ENCODE peak calls at places on chromosomes 4 and X, in five cellular contexts. P is tibial nerve; I is GM13976; V is activated naive CD4-positive, alpha-beta T cell treated with anti-CD3 and anti-CD28 coated beads, Interleukin-2, amount 10 ng/mL, durations not matched to agents 7 days and 5 days; R is EL. L is an unnamed sample.

GRCh38 chr4:146450524-146450923 is 71.2 kb downstream of the SLC10A7 start:
- DNase-seq in P (no peak), I (peak), V (no peak), R (no peak), L (peak)

GRCh38 chr4:71472946-71473345 is 134.1 kb downstream of the SLC4A4 start:
- DNase-seq in P (no peak), I (no peak), V (no peak), R (peak), L (no peak)

GRCh38 chrX:110852180-110852579 is 56.6 kb upstream of the CHRDL1 start:
- DNase-seq in P (no peak), I (peak), V (no peak), R (peak), L (peak)

GRCh38 chrX:150323020-150323419 is 40.1 kb upstream of the MAMLD1 start:
- DNase-seq in P (no peak), I (no peak), V (no peak), R (no peak), L (no peak)

GRCh38 chr4:93731448-93731847 is 97.1 kb upstream of the ATOH1 start:
- DNase-seq in P (no peak), I (no peak), V (no peak), R (peak), L (no peak)

GRCh38 chrX:81316163-81316562 is 114.3 kb downstream of the SH3BGRL start:
- DNase-seq in P (no peak), I (no peak), V (no peak), R (no peak), L (no peak)

GRCh38 chr4:135429528-135429927 is 1227.9 kb upstream of the PABPC4L start:
- DNase-seq in P (no peak), I (no peak), V (no peak), R (no peak), L (no peak)

GRCh38 chr4:15182600-15183222 is 180.4 kb downstream of the CPEB2 start:
- DNase-seq in P (no peak), I (no peak), V (no peak), R (peak), L (no peak)

GRCh38 chrX:75303795-75304194 is 29.9 kb downstream of the UPRT start:
- DNase-seq in P (no peak), I (no peak), V (no peak), R (peak), L (no peak)

L was measured in GM10248.